ENCODE peak calls at places on chromosomes 16 and 17, in four cellular contexts. One of them, this sample, is unnamed.

GRCh38 chr17:15945493-15946209 is 721 bp downstream of the ADORA2B start:
- DNase-seq in K562: peak
- DNase-seq in HepG2: no peak
- DNase-seq in H1: peak
- DNase-seq in this sample: no peak

GRCh38 chr17:66661411-66661843 is 173.5 kb upstream of the CACNG5 start:
- DNase-seq in K562: peak
- DNase-seq in HepG2: no peak
- DNase-seq in H1: no peak
- DNase-seq in this sample: peak

GRCh38 chr17:41583137-41584127 is 3.3 kb downstream of the KRT14 start:
- DNase-seq in H1: no peak
- DNase-seq in HepG2: no peak
- DNase-seq in K562: peak
- DNase-seq in this sample: no peak

GRCh38 chr17:44928950-44929720 is 13.8 kb upstream of the GFAP start:
- DNase-seq in HepG2: no peak
- DNase-seq in K562: no peak
- DNase-seq in H1: no peak
- DNase-seq in this sample: no peak

GRCh38 chr16:87424260-87424659 is 32.1 kb downstream of the MAP1LC3B start:
- DNase-seq in K562: no peak
- DNase-seq in H1: no peak
- DNase-seq in HepG2: no peak
- DNase-seq in this sample: no peak

GRCh38 chr17:80765241-80766022 is 220.8 kb downstream of the RPTOR start:
- DNase-seq in K562: no peak
- DNase-seq in H1: no peak
- DNase-seq in HepG2: no peak
- DNase-seq in this sample: no peak

GRCh38 chr17:17305282-17305801 is 2.2 kb downstream of the NT5M start:
- DNase-seq in HepG2: peak
- DNase-seq in K562: peak
- DNase-seq in H1: no peak
- DNase-seq in this sample: no peak

GRCh38 chr17:42655528-42655927 is 3.6 kb upstream of the TUBG2 start:
- DNase-seq in H1: no peak
- DNase-seq in HepG2: no peak
- DNase-seq in K562: no peak
- DNase-seq in this sample: no peak

GRCh38 chr16:10368984-10369551 is 16.8 kb upstream of the ATF7IP2 start:
- DNase-seq in K562: no peak
- DNase-seq in HepG2: peak
- DNase-seq in H1: no peak
- DNase-seq in this sample: peak

GRCh38 chr17:46154151-46154816 is 38.9 kb downstream of the KANSL1 start:
- DNase-seq in K562: no peak
- DNase-seq in H1: no peak
- DNase-seq in HepG2: no peak
- DNase-seq in this sample: no peak

GRCh38 chr17:36600477-36600876 is 906 bp upstream of the MRM1 start:
- DNase-seq in K562: no peak
- DNase-seq in HepG2: no peak
- DNase-seq in H1: no peak
- DNase-seq in this sample: no peak

GRCh38 chr16:4767872-4768548 is 1.0 kb upstream of the ZNF500 start:
- DNase-seq in K562: no peak
- DNase-seq in H1: no peak
- DNase-seq in HepG2: no peak
- DNase-seq in this sample: peak

GRCh38 chr16:66658143-66658859 is 38.2 kb downstream of the CMTM4 start:
- DNase-seq in H1: no peak
- DNase-seq in K562: no peak
- DNase-seq in HepG2: no peak
- DNase-seq in this sample: no peak

GRCh38 chr16:20904507-20905079 is 4.0 kb downstream of the LYRM1 start:
- DNase-seq in H1: no peak
- DNase-seq in HepG2: peak
- DNase-seq in K562: no peak
- DNase-seq in this sample: no peak

GRCh38 chr16:5325932-5326331 is 228.3 kb upstream of the EEF2KMT start:
- DNase-seq in H1: no peak
- DNase-seq in HepG2: no peak
- DNase-seq in K562: no peak
- DNase-seq in this sample: no peak

GRCh38 chr17:15663691-15664090 is 20.4 kb downstream of the TRIM16 start:
- DNase-seq in K562: no peak
- DNase-seq in HepG2: no peak
- DNase-seq in H1: no peak
- DNase-seq in this sample: no peak

DNA sequence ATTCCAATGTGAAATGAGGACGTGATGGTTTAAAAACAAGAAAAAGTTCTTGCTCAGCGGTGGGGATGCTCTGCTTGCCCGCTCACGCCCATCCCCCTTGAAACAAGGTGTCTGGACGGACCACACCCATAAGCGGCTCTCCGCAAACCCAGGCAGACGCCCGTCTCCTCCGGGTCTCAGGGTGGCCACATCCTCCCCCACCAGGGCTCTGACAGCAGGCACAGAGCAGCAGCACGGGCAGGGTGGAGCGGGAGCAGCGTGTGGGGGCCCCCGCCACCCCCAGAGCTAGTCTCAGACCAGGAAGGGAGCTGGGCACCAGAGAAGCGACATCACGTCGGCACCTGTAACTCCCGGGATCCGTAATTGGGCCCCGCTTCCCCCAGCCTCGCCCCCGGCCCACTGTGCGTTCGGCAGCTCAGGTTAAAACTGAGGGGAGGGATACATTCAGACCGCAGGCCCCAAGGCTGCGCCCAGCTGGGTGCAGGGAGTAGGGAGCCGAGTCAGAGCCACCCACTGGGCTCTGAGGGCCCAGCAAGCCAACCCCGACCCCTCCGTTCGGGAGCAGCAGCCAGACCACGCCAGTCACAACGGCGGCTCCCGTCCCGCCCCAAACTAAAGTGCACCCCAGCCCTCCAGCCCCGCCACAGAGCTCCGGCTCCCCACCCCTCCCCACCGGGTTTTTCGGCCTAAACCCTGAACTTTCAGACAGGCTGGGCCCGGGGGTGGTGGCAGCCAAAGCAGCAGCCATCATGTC is 22.0 kb downstream of the CLUH start:
- DNase-seq in HepG2: no peak
- DNase-seq in K562: peak
- DNase-seq in H1: peak
- DNase-seq in this sample: no peak
- TF ChIP-seq PHF8 in HepG2: no peak
- TF ChIP-seq PHF8 in K562: no peak
- TF ChIP-seq PHF8 in H1: no peak
- TF ChIP-seq PHF8 in this sample: no peak

GRCh38 chr16:68370921-68371651 is 60.3 kb downstream of the PRMT7 start:
- DNase-seq in HepG2: no peak
- DNase-seq in K562: no peak
- DNase-seq in H1: no peak
- DNase-seq in this sample: no peak
- TF ChIP-seq PHF8 in HepG2: no peak
- TF ChIP-seq PHF8 in K562: no peak
- TF ChIP-seq PHF8 in H1: no peak
- TF ChIP-seq PHF8 in this sample: no peak

GRCh38 chr16:49348408-49349176 is 25.0 kb upstream of the C16orf78 start:
- DNase-seq in K562: no peak
- DNase-seq in H1: no peak
- DNase-seq in HepG2: no peak
- DNase-seq in this sample: no peak

GRCh38 chr16:49351119-49351518 is 22.5 kb upstream of the C16orf78 start:
- DNase-seq in HepG2: no peak
- DNase-seq in K562: no peak
- DNase-seq in H1: no peak
- DNase-seq in this sample: no peak

GRCh38 chr16:49349446-49350168 is 24.0 kb upstream of the C16orf78 start:
- DNase-seq in K562: no peak
- DNase-seq in H1: no peak
- DNase-seq in HepG2: no peak
- DNase-seq in this sample: no peak

GRCh38 chr16:49352923-49353322 is 20.7 kb upstream of the C16orf78 start:
- DNase-seq in HepG2: peak
- DNase-seq in K562: peak
- DNase-seq in H1: peak
- DNase-seq in this sample: peak

DNA sequence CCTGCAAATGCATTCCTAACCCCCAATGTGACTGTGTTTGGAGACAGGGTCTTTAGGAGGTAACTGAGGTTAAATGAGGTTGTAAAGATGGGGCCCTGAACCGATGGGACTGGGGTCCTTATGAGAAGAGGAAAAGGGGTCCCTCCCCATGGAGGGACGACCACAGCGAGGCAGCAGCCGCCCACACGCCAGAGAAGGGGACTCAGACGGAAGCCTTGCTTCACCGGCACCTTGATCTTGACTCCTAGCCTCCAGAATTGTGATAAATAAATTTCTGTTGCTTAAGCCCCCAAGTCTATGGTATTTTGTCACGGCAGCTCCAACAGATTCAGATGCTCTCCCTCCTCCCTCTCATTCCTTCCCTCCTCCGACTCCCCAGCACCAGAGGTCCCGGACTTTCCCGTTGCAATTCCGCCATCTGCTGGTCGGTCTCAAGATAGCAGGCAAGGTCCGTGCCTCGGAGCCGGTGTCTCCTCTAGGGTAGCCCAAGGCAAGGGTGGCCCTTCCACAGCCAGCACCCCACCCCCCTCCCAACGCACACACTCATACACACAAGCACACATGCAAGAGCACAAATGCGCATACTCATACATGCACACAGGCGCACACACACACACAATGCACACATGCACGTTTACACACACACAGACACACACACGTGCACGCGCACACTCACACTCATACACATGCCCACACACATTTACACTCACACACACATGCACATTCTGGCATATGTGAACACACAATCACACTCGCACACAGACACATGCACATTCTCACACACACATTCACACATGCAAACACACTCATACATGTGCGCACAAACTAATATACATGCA is 23.1 kb upstream of the C16orf78 start:
- DNase-seq in H1: peak
- DNase-seq in K562: peak
- DNase-seq in HepG2: peak
- DNase-seq in this sample: peak
- TF ChIP-seq PHF8 in H1: no peak
- TF ChIP-seq PHF8 in K562: no peak
- TF ChIP-seq PHF8 in HepG2: no peak
- TF ChIP-seq PHF8 in this sample: no peak

GRCh38 chr17:74119960-74120359 is 83.5 kb upstream of the RPL38 start:
- DNase-seq in H1: no peak
- DNase-seq in K562: no peak
- DNase-seq in HepG2: no peak
- DNase-seq in this sample: no peak
- TF ChIP-seq PHF8 in H1: no peak
- TF ChIP-seq PHF8 in K562: no peak
- TF ChIP-seq PHF8 in HepG2: no peak
- TF ChIP-seq PHF8 in this sample: no peak